ENCODE peak calls at places on chromosomes 2 and 18, in nine cellular contexts. X is stimulated activated CD8-positive, alpha-beta memory T cell treated with anti-CD3 and anti-CD28 coated beads, Interleukin-2, amount 100 ng/mL, for 1 hour; P is NCI-H446 treated with DMSO at 0.1 percent for 48 hours; H is activated CD8-positive, alpha-beta memory T cell treated with anti-CD3 and anti-CD28 coated beads for 1 hour; N is ELR; L is GM18507; B is M059J; J is pancreas; Z is endodermal cell. I is an unnamed sample.

GRCh38 chr18:12376034-12376717 is 851 bp downstream of the AFG3L2 start:
- DNase-seq in L (no peak), J (peak), B (no peak), H (peak), Z (peak), P (no peak), X (no peak), N (peak), I (peak)

GRCh38 chr2:106956879-106957278 is 70.9 kb upstream of the ST6GAL2 start:
- DNase-seq in P (no peak), L (no peak), J (no peak), X (no peak), N (peak), H (no peak), B (peak), Z (no peak), I (peak)

GRCh38 chr2:46275995-46276394 is 21.2 kb upstream of the EPAS1 start:
- DNase-seq in Z (peak), B (no peak), H (no peak), J (no peak), N (peak), P (no peak), X (no peak), L (no peak), I (peak)

GRCh38 chr2:54212456-54212855 is 43.6 kb downstream of the TSPYL6 start:
- DNase-seq in Z (no peak), P (no peak), L (no peak), H (no peak), X (no peak), B (peak), N (peak), J (no peak), I (peak)

GRCh38 chr2:109318150-109318948 is 189.3 kb downstream of the SH3RF3 start:
- DNase-seq in N (peak), Z (no peak), J (no peak), L (no peak), H (no peak), P (peak), B (peak), X (no peak), I (no peak)

GRCh38 chr2:72759755-72760154 is 66.1 kb downstream of the EXOC6B start:
- DNase-seq in L (no peak), H (no peak), Z (no peak), B (no peak), P (no peak), X (no peak), J (no peak), N (no peak), I (no peak)

GRCh38 chr2:110101911-110102774 is 13.5 kb downstream of the MALL start:
- DNase-seq in H (no peak), N (peak), X (no peak), Z (no peak), L (no peak), J (no peak), B (peak), P (peak), I (no peak)

GRCh38 chr2:30605184-30605583 is 158.1 kb downstream of the LCLAT1 start:
- DNase-seq in B (no peak), N (no peak), X (no peak), J (no peak), Z (no peak), P (no peak), L (no peak), H (no peak), I (no peak)

GRCh38 chr2:46298522-46299351 is 1.5 kb downstream of the EPAS1 start:
- DNase-seq in P (no peak), J (peak), H (no peak), X (no peak), N (peak), B (peak), L (no peak), Z (peak), I (peak)

GRCh38 chr2:2653221-2653620 is 322.1 kb upstream of the MYT1L start:
- DNase-seq in N (no peak), X (no peak), P (no peak), L (no peak), B (no peak), H (no peak), J (no peak), Z (no peak), I (no peak)

GRCh38 chr2:204670756-204671155 is 125.5 kb downstream of the PARD3B start:
- DNase-seq in P (no peak), N (no peak), Z (no peak), X (no peak), B (no peak), L (no peak), H (no peak), J (no peak), I (no peak)

GRCh38 chr2:189222440-189222839 is 42.9 kb upstream of the COL5A2 start:
- DNase-seq in Z (no peak), P (no peak), L (no peak), N (peak), J (peak), X (no peak), H (no peak), B (peak), I (no peak)

GRCh38 chr2:191782351-191782750 is 64.5 kb downstream of the CAVIN2 start:
- DNase-seq in L (no peak), B (no peak), J (no peak), N (no peak), Z (no peak), H (no peak), X (no peak), P (no peak), I (no peak)

GRCh38 chr2:68185541-68186164 is 28.0 kb downstream of the PNO1 start:
- DNase-seq in X (peak), N (peak), Z (peak), B (peak), P (no peak), J (no peak), L (no peak), H (peak), I (peak)

GRCh38 chr2:70349921-70350685 is 48.2 kb upstream of the FAM136A start:
- DNase-seq in N (no peak), Z (no peak), L (no peak), J (no peak), H (no peak), B (no peak), P (no peak), X (no peak), I (no peak)

GRCh38 chr2:235095569-235095968 is 143.8 kb downstream of the SH3BP4 start:
- DNase-seq in X (no peak), L (no peak), P (peak), B (no peak), N (peak), Z (no peak), H (no peak), J (no peak), I (no peak)

GRCh38 chr18:8546677-8547076 is 62.6 kb upstream of the RAB12 start:
- DNase-seq in N (no peak), L (no peak), P (no peak), X (no peak), Z (no peak), H (no peak), J (no peak), B (no peak), I (peak)

GRCh38 chr2:156586621-156587020 is 150.4 kb downstream of the GPD2 start:
- DNase-seq in J (no peak), Z (no peak), B (no peak), X (no peak), P (no peak), H (no peak), N (no peak), L (no peak), I (no peak)

GRCh38 chr2:74440378-74441110 is 1.2 kb downstream of the RTKN start:
- DNase-seq in P (peak), X (no peak), N (peak), H (no peak), Z (peak), L (peak), B (peak), J (peak), I (peak)

GRCh38 chr18:70074091-70074490 is 126.4 kb upstream of the CD226 start:
- DNase-seq in J (no peak), Z (no peak), L (no peak), P (no peak), B (peak), X (no peak), N (peak), H (no peak), I (no peak)

GRCh38 chr2:220665108-220665471 is 907.0 kb downstream of the EPHA4 start:
- DNase-seq in X (no peak), J (no peak), L (no peak), P (no peak), B (no peak), H (no peak), N (no peak), Z (no peak), I (no peak)

I was measured in mesendoderm.